ENCODE peak calls at places on chromosomes 16 and 17, in nine cellular contexts. A is trophoblast cell, N is A549, Z is cardiac muscle cell, L is H9, I is foreskin keratinocyte, E is gastrocnemius medialis, D is adrenal gland, B is body of pancreas. U is an unnamed sample. For H3K4me1, the result is how much of the 10 kb centered on the place peaks cover.

GRCh38 chr17:65235284-65235683 is 98.1 kb downstream of the RGS9 start:
- DNase-seq in A (peak), N (no peak), Z (no peak), L (no peak), I (no peak), E (no peak), D (peak), B (no peak), U (no peak)

GRCh38 chr17:5680766-5681165 is 96.5 kb upstream of the NLRP1 start:
- DNase-seq in A (peak), N (no peak), Z (no peak), L (peak), I (no peak), E (no peak), D (no peak), B (no peak), U (no peak)

GRCh38 chr16:8594149-8594666 is 3.9 kb upstream of the TMEM114 start:
- DNase-seq in A (no peak), N (no peak), Z (no peak), L (no peak), I (peak), E (no peak), D (no peak), B (no peak), U (no peak)

GRCh38 chr17:28570716-28571254 is 539 bp downstream of the PIGS start:
- DNase-seq in A (peak), N (peak), Z (no peak), L (peak), I (no peak), E (peak), D (peak), B (peak), U (peak)

GRCh38 chr17:75105269-75106080 is 4.3 kb upstream of the ARMC7 start:
- DNase-seq in A (peak), N (peak), Z (peak), L (peak), I (no peak), E (no peak), D (peak), B (peak), U (no peak)

GRCh38 chr17:38735161-38735997 is 5.2 kb downstream of the CISD3 start:
- DNase-seq in A (peak), N (peak), Z (peak), L (peak), I (no peak), E (no peak), D (peak), B (peak), U (peak)

GRCh38 chr17:27980035-27980434 is 62.4 kb upstream of the NLK start:
- DNase-seq in A (peak), N (peak), Z (peak), L (no peak), I (peak), E (no peak), D (no peak), B (no peak), U (no peak)

GRCh38 chr17:4147751-4148310 is 4.8 kb downstream of the CYB5D2 start:
- DNase-seq in A (peak), N (no peak), Z (no peak), L (no peak), I (no peak), E (no peak), D (no peak), B (no peak), U (no peak)

GRCh38 chr16:3963203-3963602 is 82.7 kb upstream of the CREBBP start:
- DNase-seq in A (no peak), N (no peak), Z (peak), L (no peak), I (no peak), E (no peak), D (no peak), B (no peak), U (no peak)

GRCh38 chr16:1981972-1982574 is 804 bp upstream of the NOXO1 start:
- DNase-seq in A (no peak), N (no peak), Z (no peak), L (no peak), I (no peak), E (no peak), D (no peak), B (peak), U (no peak)

GRCh38 chr17:51119415-51120356 is 982 bp downstream of the SPAG9 start:
- DNase-seq in A (peak), N (peak), Z (peak), L (peak), I (peak), E (peak), D (peak), B (peak), U (peak)

GRCh38 chr16:69848635-69849545 is 86.8 kb downstream of the WWP2 start:
- DNase-seq in A (no peak), N (no peak), Z (peak), L (no peak), I (peak), E (peak), D (peak), B (peak), U (peak)

GRCh38 chr16:49019826-49020401 is 261.7 kb downstream of the CBLN1 start:
- DNase-seq in A (no peak), N (no peak), Z (no peak), L (no peak), I (no peak), E (no peak), D (no peak), B (peak), U (no peak)

GRCh38 chr16:67716097-67716496 is 3.0 kb downstream of the GFOD2 start:
- DNase-seq in A (no peak), N (no peak), Z (no peak), L (no peak), I (no peak), E (no peak), D (no peak), B (peak), U (no peak)

GRCh38 chr16:1042776-1043349 is 29.7 kb upstream of the SSTR5 start:
- DNase-seq in A (peak), N (no peak), Z (no peak), L (no peak), I (no peak), E (no peak), D (no peak), B (peak), U (no peak)

GRCh38 chr17:12987120-12987519 is 30.7 kb downstream of the ELAC2 start:
- DNase-seq in A (no peak), N (no peak), Z (no peak), L (peak), I (no peak), E (no peak), D (no peak), B (no peak), U (no peak)

GRCh38 chr17:37429039-37429438 is 22.4 kb downstream of the TADA2A start:
- DNase-seq in A (no peak), N (no peak), Z (no peak), L (no peak), I (no peak), E (no peak), D (no peak), B (no peak), U (no peak)
- H3K27ac ChIP-seq in A (no peak), N (no peak), Z (no peak), L (no peak), I (peak), E (no peak), D (no peak), B (no peak), U (no peak)

DNA sequence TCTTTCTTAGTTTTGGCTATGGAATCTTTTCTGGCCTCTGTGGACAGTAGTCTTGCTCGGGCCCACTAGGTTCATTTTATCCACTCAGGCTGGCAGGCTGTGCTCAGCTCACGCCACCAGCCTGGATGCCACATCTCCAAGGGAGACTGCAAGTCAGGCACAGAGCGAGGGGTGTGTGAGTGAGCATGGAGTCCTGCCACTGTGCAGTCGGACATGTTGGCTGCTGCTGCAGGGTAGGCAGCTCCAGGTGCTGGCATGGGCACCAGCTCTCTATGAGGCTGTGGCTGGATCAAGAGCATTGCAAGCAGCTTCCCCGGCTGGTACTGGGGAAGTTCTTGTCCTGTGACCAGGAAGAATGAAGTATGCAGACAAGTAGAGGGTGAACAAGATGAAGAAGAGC is 158.9 kb downstream of the PCTP start:
- DNase-seq in A (no peak), N (no peak), Z (no peak), L (no peak), I (no peak), E (no peak), D (no peak), B (no peak), U (no peak)
- H3K4me1 ChIP-seq in A (under half), N (under half), Z (under half), L (under half), I (under half), E (under half), D (under half), B (under half), U (under half)

GRCh38 chr16:51155199-51155607 is 4.1 kb upstream of the SALL1 start:
- DNase-seq in A (no peak), N (no peak), Z (no peak), L (peak), I (no peak), E (no peak), D (no peak), B (no peak), U (no peak)
- H3K27ac ChIP-seq in A (no peak), N (no peak), Z (no peak), L (no peak), I (no peak), E (no peak), D (no peak), B (no peak), U (no peak)

DNA sequence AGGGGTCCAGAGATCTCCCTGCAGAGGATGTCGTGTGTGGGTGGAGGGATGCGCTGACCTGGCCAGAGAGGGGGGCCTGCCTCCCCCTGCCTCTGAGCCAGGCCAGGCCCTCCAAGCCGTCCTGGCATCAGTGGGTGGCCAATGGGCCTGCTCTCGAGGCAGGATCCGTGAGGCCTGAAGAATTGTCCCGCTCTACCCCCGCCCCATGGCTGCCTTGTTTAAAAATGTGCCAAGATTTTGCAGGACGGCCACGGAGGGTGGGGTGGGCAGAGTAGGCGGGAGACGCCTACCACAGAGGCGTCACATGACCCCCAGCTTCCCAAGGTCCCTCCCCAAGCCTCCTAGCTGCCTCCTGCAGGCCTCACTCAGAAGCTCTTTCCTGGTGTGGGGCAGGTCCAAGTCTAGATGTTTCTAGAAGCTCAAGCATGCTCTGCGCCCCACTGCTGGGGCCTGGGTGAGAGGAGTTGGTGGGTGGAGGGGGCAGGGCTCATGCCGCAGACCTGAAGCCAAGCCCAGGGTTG is 69.5 kb downstream of the ENGASE start:
- DNase-seq in A (no peak), N (no peak), Z (no peak), L (no peak), I (no peak), E (no peak), D (no peak), B (no peak), U (no peak)
- H3K4me1 ChIP-seq in A (under half), N (under half), Z (under half), L (under half), I (under half), E (under half), D (under half), B (under half), U (under half)